ENCODE peak calls at places on chromosomes 16 and 17, in nine cellular contexts. G, P, C, Q, A, K, J, B and U are unnamed samples.

GRCh38 chr16:88378836-88379693 is 3.7 kb upstream of the ZNF469 start:
- DNase-seq in J (no peak), K (no peak), Q (no peak), P (no peak), C (no peak), G (no peak), A (no peak), B (no peak), U (no peak)

GRCh38 chr16:29820271-29820701 is at the start of gene MVP:
- DNase-seq in C (no peak), K (peak; percentile 63), Q (no peak), J (peak; percentile 56), G (peak; percentile 64), P (peak; percentile 78), B (peak; percentile 72), A (peak; percentile 63), U (peak; percentile 27)

GRCh38 chr17:62565817-62566216 is 61.7 kb upstream of the MRC2 start:
- DNase-seq in K (peak; percentile 56), P (peak; percentile 41), B (no peak), J (peak; percentile 47), A (peak; percentile 74), C (no peak), Q (no peak), G (no peak), U (no peak)

GRCh38 chr16:75193730-75194444 is 13.1 kb downstream of the CTRB2 start:
- DNase-seq in A (no peak), G (no peak), Q (no peak), K (no peak), J (no peak), C (no peak), B (peak; percentile 4), P (no peak), U (no peak)

GRCh38 chr16:30115238-30115637 is 1.9 kb upstream of the GDPD3 start:
- DNase-seq in Q (no peak), C (no peak), P (no peak), G (no peak), B (no peak), K (no peak), J (no peak), A (no peak), U (no peak)

GRCh38 chr16:59909262-59909661 is 1175.1 kb upstream of the GOT2 start:
- DNase-seq in A (no peak), G (no peak), Q (no peak), P (no peak), K (no peak), C (no peak), B (no peak), J (no peak), U (no peak)

GRCh38 chr17:57980522-57980921 is 7.5 kb downstream of the VEZF1 start:
- DNase-seq in G (no peak), C (no peak), A (no peak), K (no peak), Q (no peak), B (no peak), J (no peak), P (no peak), U (no peak)

GRCh38 chr17:64147110-64148016 is 17.4 kb upstream of the ERN1 start:
- DNase-seq in C (no peak), J (peak; percentile 37), P (no peak), B (no peak), K (peak; percentile 42), A (peak; percentile 40), G (peak; percentile 71), Q (no peak), U (no peak)

GRCh38 chr16:69193860-69194259 is 6.9 kb downstream of the SNTB2 start:
- DNase-seq in J (no peak), K (no peak), C (no peak), Q (no peak), A (no peak), G (no peak), B (peak; percentile 37), P (no peak), U (no peak)

GRCh38 chr16:31412750-31413149 is 15.4 kb downstream of the COX6A2 start:
- DNase-seq in J (no peak), B (no peak), Q (no peak), G (no peak), P (no peak), K (no peak), A (no peak), C (no peak), U (no peak)

GRCh38 chr16:2022723-2023097 is 3.1 kb downstream of the NPW start:
- DNase-seq in A (peak; percentile 48), G (peak; percentile 38), J (peak; percentile 89), B (peak; percentile 38), Q (no peak), K (peak; percentile 62), P (peak; percentile 75), C (peak; percentile 52), U (peak; percentile 69)

GRCh38 chr17:6098466-6099180 is 28.4 kb downstream of the WSCD1 start:
- DNase-seq in K (peak; percentile 7), J (no peak), P (no peak), B (peak; percentile 74), C (peak; percentile 47), A (peak; percentile 97), G (no peak), Q (no peak), U (no peak)

GRCh38 chr17:76981545-76982295 is 113.5 kb downstream of the MGAT5B start:
- DNase-seq in J (no peak), Q (no peak), P (no peak), B (peak; percentile 82), G (no peak), C (no peak), A (no peak), K (no peak), U (no peak)

GRCh38 chr17:67520282-67520906 is 143.3 kb downstream of the PITPNC1 start:
- DNase-seq in B (no peak), A (no peak), P (peak; percentile 33), G (peak; percentile 85), J (no peak), C (no peak), K (peak; percentile 56), Q (no peak), U (peak; percentile 28)

GRCh38 chr17:83075270-83075880 is 4.0 kb upstream of the METRNL start:
- DNase-seq in Q (no peak), J (no peak), P (no peak), K (no peak), C (no peak), G (no peak), A (no peak), B (no peak), U (no peak)

GRCh38 chr16:79768594-79768993 is 168.1 kb upstream of the MAF start:
- DNase-seq in Q (no peak), K (no peak), P (no peak), J (no peak), B (no peak), C (no peak), G (no peak), A (no peak), U (no peak)

GRCh38 chr17:73591278-73592078 is 52.8 kb downstream of the SDK2 start:
- DNase-seq in Q (peak; percentile 28), G (no peak), A (no peak), K (no peak), J (no peak), P (no peak), B (no peak), C (no peak), U (no peak)

GRCh38 chr17:65005858-65006257 is 50.7 kb downstream of the GNA13 start:
- DNase-seq in P (no peak), J (no peak), A (no peak), K (no peak), C (no peak), Q (no peak), G (no peak), B (no peak), U (no peak)

GRCh38 chr16:51440096-51440495 is 289.0 kb upstream of the SALL1 start:
- DNase-seq in Q (no peak), P (no peak), B (peak; percentile 78), A (no peak), K (no peak), J (no peak), C (no peak), G (no peak), U (no peak)